ENCODE peak calls at places on chromosomes 13 and 19, in nine cellular contexts. H is left ventricle myocardium inferior, Y is uterus, D is choroid plexus epithelial cell, M is Panc1, T is neural progenitor cell, N is body of pancreas, G is spleen, Q is BJ. P is an unnamed sample.

GRCh38 chr19:14686411-14686810 is 3.4 kb upstream of the ZNF333 start:
- DNase-seq in G (no peak), H (no peak), N (no peak), Y (no peak), T (peak), D (peak), M (no peak), Q (no peak), P (no peak)

GRCh38 chr19:4814625-4815425 is 16.7 kb downstream of the TICAM1 start:
- DNase-seq in M (no peak), D (no peak), Q (no peak), H (no peak), T (no peak), N (no peak), Y (no peak), G (no peak), P (no peak)

GRCh38 chr19:15286688-15287355 is 45.5 kb downstream of the BRD4 start:
- DNase-seq in T (no peak), M (no peak), G (no peak), Y (no peak), H (no peak), D (no peak), N (no peak), Q (no peak), P (no peak)

GRCh38 chr13:99467764-99468163 is 33.5 kb upstream of the TM9SF2 start:
- DNase-seq in G (no peak), N (no peak), Q (peak), T (no peak), H (no peak), D (peak), M (no peak), Y (no peak), P (no peak)

GRCh38 chr13:78981913-78982312 is 323.0 kb upstream of the OBI1 start:
- DNase-seq in N (no peak), T (no peak), M (no peak), D (no peak), G (no peak), H (no peak), Q (no peak), Y (no peak), P (no peak)

GRCh38 chr19:17209126-17210036 is 5.8 kb upstream of the USE1 start:
- DNase-seq in Q (no peak), M (no peak), Y (no peak), D (peak), T (peak), N (no peak), G (peak), H (no peak), P (no peak)

GRCh38 chr13:29934531-29935308 is 84.3 kb upstream of the UBL3 start:
- DNase-seq in H (no peak), D (no peak), N (no peak), T (no peak), Q (no peak), M (no peak), G (no peak), Y (no peak), P (no peak)

GRCh38 chr19:13877303-13877702 is 369 bp downstream of the NANOS3 start:
- DNase-seq in T (no peak), H (no peak), G (no peak), Q (no peak), N (no peak), Y (no peak), D (no peak), M (no peak), P (no peak)

GRCh38 chr19:10634881-10635463 is 9.6 kb downstream of the SLC44A2 start:
- DNase-seq in N (no peak), Q (no peak), H (no peak), D (no peak), Y (no peak), M (no peak), T (no peak), G (no peak), P (no peak)

GRCh38 chr13:53068841-53069520 is 40.4 kb downstream of the OLFM4 start:
- DNase-seq in G (no peak), H (no peak), Y (no peak), T (peak), N (no peak), D (no peak), M (no peak), Q (no peak), P (no peak)

GRCh38 chr19:43820098-43820860 is 6.8 kb upstream of the ZNF283 start:
- DNase-seq in H (peak), M (no peak), T (no peak), N (peak), D (peak), G (no peak), Q (no peak), Y (peak), P (no peak)

GRCh38 chr19:21474671-21475181 is 30.7 kb upstream of the ZNF429 start:
- DNase-seq in H (peak), Y (peak), T (peak), G (peak), M (peak), Q (no peak), D (peak), N (peak), P (peak)

GRCh38 chr19:48669903-48670668 is 2.7 kb downstream of the NTN5 start:
- DNase-seq in M (no peak), D (no peak), G (no peak), N (no peak), Q (no peak), Y (no peak), T (no peak), H (no peak), P (no peak)

GRCh38 chr19:10295847-10296591 is 6.3 kb downstream of the ICAM5 start:
- DNase-seq in N (no peak), Y (no peak), T (peak), H (no peak), G (no peak), D (no peak), M (no peak), Q (no peak), P (no peak)

GRCh38 chr13:23615677-23616076 is 45.5 kb downstream of the TNFRSF19 start:
- DNase-seq in D (no peak), G (no peak), N (no peak), Q (no peak), H (no peak), T (peak), M (no peak), Y (no peak), P (no peak)

GRCh38 chr19:49465371-49465770 is 8.6 kb upstream of the FLT3LG start:
- DNase-seq in D (no peak), N (no peak), G (no peak), Q (no peak), M (no peak), H (no peak), T (no peak), Y (no peak), P (no peak)

GRCh38 chr13:79735228-79735627 is 254.3 kb downstream of the NDFIP2 start:
- DNase-seq in D (no peak), T (no peak), M (no peak), N (no peak), Q (no peak), Y (no peak), G (no peak), H (no peak), P (peak)

GRCh38 chr19:12796146-12797071 is 5.1 kb downstream of the JUNB start:
- DNase-seq in G (peak), H (peak), Y (peak), N (peak), D (peak), M (no peak), T (peak), Q (no peak), P (peak)

GRCh38 chr19:42113641-42114348 is 18.5 kb downstream of the POU2F2 start:
- DNase-seq in T (no peak), D (peak), M (peak), Y (no peak), N (no peak), G (peak), Q (peak), H (no peak), P (peak)

GRCh38 chr13:39417131-39417530 is 185.9 kb downstream of the LHFPL6 start:
- DNase-seq in Q (no peak), D (no peak), H (no peak), M (no peak), N (no peak), G (no peak), Y (no peak), T (peak), P (no peak)

GRCh38 chr19:12647490-12648071 is 19.0 kb downstream of the MAN2B1 start:
- DNase-seq in G (peak), H (no peak), Q (no peak), D (peak), Y (peak), N (peak), M (no peak), T (peak), P (no peak)

GRCh38 chr13:100203696-100204367 is 114.9 kb downstream of the PCCA start:
- DNase-seq in D (peak), G (no peak), N (no peak), Y (no peak), Q (no peak), T (no peak), H (no peak), M (no peak), P (no peak)

GRCh38 chr19:20397292-20397691 is 168.3 kb downstream of the ZNF737 start:
- DNase-seq in Q (no peak), G (no peak), T (no peak), N (no peak), D (no peak), H (no peak), M (no peak), Y (no peak), P (no peak)

GRCh38 chr19:51295382-51296126 is 15.9 kb upstream of the IGLON5 start:
- DNase-seq in M (no peak), G (no peak), H (no peak), T (peak), N (no peak), Y (no peak), D (no peak), Q (no peak), P (no peak)

GRCh38 chr13:79451500-79451962 is 29.4 kb upstream of the NDFIP2 start:
- DNase-seq in Y (no peak), D (peak), Q (peak), M (no peak), H (no peak), T (no peak), G (peak), N (peak), P (peak)

GRCh38 chr19:4557186-4557970 is 2.1 kb downstream of the SEMA6B start:
- DNase-seq in D (no peak), H (no peak), N (no peak), T (no peak), Y (no peak), M (no peak), Q (no peak), G (peak), P (no peak)

GRCh38 chr19:41226053-41226873 is 7.2 kb downstream of the AXL start:
- DNase-seq in T (peak), D (peak), H (peak), G (no peak), N (peak), Y (peak), Q (peak), M (no peak), P (peak)

GRCh38 chr13:76647550-76647949 is 238.7 kb downstream of the KCTD12 start:
- DNase-seq in N (no peak), M (no peak), G (no peak), T (no peak), H (no peak), Q (peak), Y (no peak), D (no peak), P (no peak)

GRCh38 chr19:2582984-2583956 is 107.3 kb downstream of the GADD45B start:
- DNase-seq in H (no peak), Y (no peak), G (peak), M (no peak), Q (no peak), T (no peak), N (no peak), D (peak), P (no peak)

GRCh38 chr19:54208784-54209057 is 8.1 kb downstream of the RPS9 start:
- DNase-seq in D (no peak), N (peak), H (no peak), T (no peak), Y (no peak), M (no peak), G (no peak), Q (no peak), P (no peak)

GRCh38 chr19:29121684-29122083 is 91.3 kb downstream of the UQCRFS1 start:
- DNase-seq in Q (no peak), M (no peak), N (peak), Y (no peak), G (no peak), H (no peak), T (peak), D (no peak), P (no peak)

GRCh38 chr19:45817725-45818301 is 2.7 kb upstream of the RSPH6A start:
- DNase-seq in G (peak), H (no peak), M (no peak), Q (no peak), N (no peak), Y (no peak), T (peak), D (no peak), P (no peak)

GRCh38 chr19:45361608-45362007 is 8.8 kb downstream of the ERCC2 start:
- DNase-seq in M (no peak), N (no peak), G (no peak), Y (no peak), H (no peak), T (no peak), Q (no peak), D (no peak), P (no peak)

GRCh38 chr19:13023666-13024065 is 28.4 kb downstream of the NFIX start:
- DNase-seq in Y (no peak), N (no peak), Q (no peak), G (no peak), D (no peak), T (no peak), M (no peak), H (no peak), P (no peak)

GRCh38 chr19:47230122-47230920 is 678 bp downstream of the BBC3 start:
- DNase-seq in H (peak), N (peak), M (no peak), T (peak), G (peak), Q (no peak), Y (peak), D (peak), P (no peak)

GRCh38 chr13:111920306-111920931 is 146.5 kb upstream of the SOX1 start:
- DNase-seq in N (no peak), G (no peak), T (no peak), M (no peak), H (no peak), Q (no peak), Y (no peak), D (no peak), P (no peak)

GRCh38 chr19:791605-792360 is 5.5 kb upstream of the PTBP1 start:
- DNase-seq in G (peak), N (no peak), D (no peak), Y (no peak), T (no peak), H (no peak), Q (no peak), M (no peak), P (no peak)
- H3K4me3 ChIP-seq in G (no peak), N (no peak), D (no peak), Y (no peak), T (no peak), H (no peak), Q (no peak), M (no peak), P (no peak)

GRCh38 chr19:33407716-33408115 is 34.2 kb downstream of the CEBPG start:
- DNase-seq in D (no peak), N (no peak), G (peak), Q (no peak), M (no peak), T (no peak), Y (no peak), H (peak), P (no peak)

GRCh38 chr19:33405491-33406461 is 32.3 kb downstream of the CEBPG start:
- DNase-seq in Y (peak), M (no peak), D (no peak), G (peak), H (peak), Q (no peak), T (no peak), N (no peak), P (no peak)

GRCh38 chr19:33406521-33407139 is 33.1 kb downstream of the CEBPG start:
- DNase-seq in N (peak), D (peak), G (peak), Q (no peak), T (peak), Y (peak), M (peak), H (peak), P (peak)

GRCh38 chr19:33408116-33408515 is 34.6 kb downstream of the CEBPG start:
- DNase-seq in N (no peak), M (no peak), D (no peak), G (peak), Y (no peak), Q (no peak), H (peak), T (no peak), P (no peak)

DNA sequence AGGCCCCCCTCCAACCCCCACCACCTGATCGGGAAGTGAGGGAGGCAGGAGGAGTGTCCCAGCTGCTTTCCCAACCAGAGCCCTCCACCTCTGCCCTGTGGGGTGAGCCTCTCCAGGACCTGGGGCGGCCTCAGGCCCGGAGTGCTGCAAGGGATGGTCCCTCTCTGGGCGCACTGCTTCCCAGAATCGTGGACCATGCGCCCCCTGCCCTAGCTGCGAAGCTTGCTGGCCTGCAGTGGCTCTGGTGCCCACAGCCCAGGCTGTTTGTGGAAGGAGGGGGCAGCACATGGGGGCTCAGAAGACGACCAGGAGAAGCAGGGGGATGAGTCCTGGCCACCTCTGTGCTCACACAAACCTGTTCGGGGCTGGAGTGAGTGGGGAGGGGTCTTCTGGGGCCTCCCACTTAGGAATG is 33.6 kb downstream of the CEBPG start:
- DNase-seq in Y (no peak), M (no peak), Q (no peak), N (no peak), H (no peak), T (no peak), D (no peak), G (no peak), P (no peak)
- TF ChIP-seq CTCF in Y (no peak), M (peak), Q (no peak), N (peak), H (no peak), T (peak), D (no peak), G (peak), P (no peak)

DNA sequence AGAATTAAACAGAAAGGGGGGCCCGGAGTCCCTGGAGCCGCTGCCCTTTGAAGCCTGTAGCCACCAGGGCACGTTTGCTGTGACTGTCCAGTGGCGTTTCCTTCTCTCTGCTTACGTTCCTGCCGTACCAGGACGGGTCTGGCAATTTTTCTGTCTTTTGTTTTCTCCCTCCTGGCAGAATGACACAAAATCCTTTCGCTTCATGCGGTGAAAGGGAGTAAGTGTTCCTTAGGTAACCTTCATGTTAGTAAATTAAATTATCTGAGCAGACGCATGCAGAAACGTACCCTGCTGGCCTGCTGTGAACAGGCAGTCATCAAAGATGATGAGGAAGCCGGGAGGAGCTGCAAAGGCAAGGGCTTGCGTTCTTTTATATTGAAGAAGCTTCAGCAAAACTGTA is 299.3 kb upstream of the ARGLU1 start:
- DNase-seq in T (peak), Y (no peak), D (peak), Q (no peak), N (peak), M (no peak), H (no peak), G (no peak), P (no peak)
- H3K4me3 ChIP-seq in T (no peak), Y (no peak), D (peak), Q (no peak), N (no peak), M (no peak), H (peak), G (no peak), P (peak)

GRCh38 chr13:43354147-43354945 is 331.0 kb downstream of the DNAJC15 start:
- DNase-seq in T (no peak), M (no peak), D (no peak), G (no peak), Q (no peak), Y (no peak), N (no peak), H (no peak), P (no peak)
- TF ChIP-seq CTCF in T (no peak), M (no peak), D (no peak), G (no peak), Q (no peak), Y (no peak), N (no peak), H (no peak), P (no peak)

DNA sequence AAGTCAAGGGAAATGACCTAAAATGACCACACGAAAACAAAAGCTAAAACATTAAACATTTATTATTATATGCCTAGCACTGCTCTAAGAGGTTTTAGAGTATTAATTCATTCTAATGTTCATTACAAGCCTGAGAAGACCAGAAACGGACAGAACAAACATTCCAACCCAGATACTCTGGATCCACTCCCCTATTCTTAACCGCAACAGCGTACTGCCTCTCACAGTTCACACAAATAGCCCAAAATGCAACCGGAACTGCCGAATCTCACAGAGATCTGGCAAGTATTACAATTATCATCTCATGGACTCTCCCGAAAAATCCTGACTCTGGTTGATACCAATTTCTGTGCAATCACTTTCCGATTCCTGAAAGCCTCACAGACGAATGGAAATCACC is 1.4 kb downstream of the ZNF780B start:
- DNase-seq in G (no peak), T (no peak), Y (no peak), H (no peak), N (no peak), M (no peak), D (no peak), Q (no peak), P (no peak)
- H3K4me3 ChIP-seq in G (peak), T (peak), Y (no peak), H (peak), N (no peak), M (peak), D (peak), Q (no peak), P (no peak)

GRCh38 chr13:45817833-45818232 is 33.7 kb downstream of the SIAH3 start:
- DNase-seq in T (no peak), Y (no peak), N (no peak), M (no peak), G (no peak), H (no peak), D (peak), Q (no peak), P (no peak)
- TF ChIP-seq CTCF in T (peak), Y (no peak), N (no peak), M (peak), G (no peak), H (no peak), D (peak), Q (no peak), P (peak)

DNA sequence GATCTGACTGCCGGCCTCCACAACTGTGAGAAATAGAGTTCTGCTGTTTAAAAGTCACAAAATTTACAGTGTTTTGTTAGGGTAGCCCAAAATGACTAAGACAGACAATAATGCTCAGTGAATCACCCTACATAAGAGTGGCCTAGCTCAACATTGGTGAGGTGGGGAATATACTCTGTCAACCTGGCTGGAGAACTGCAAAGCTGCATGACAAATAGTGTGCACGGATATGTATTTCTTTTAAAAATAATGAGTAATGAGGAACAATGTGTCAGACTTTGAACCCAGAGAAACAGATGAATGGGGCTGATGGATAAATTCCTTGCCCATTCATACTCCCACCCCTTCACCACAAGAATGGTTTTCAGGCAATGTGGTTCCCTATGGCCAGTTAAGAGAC is 372.4 kb downstream of the SUCLA2 start:
- DNase-seq in Q (peak), Y (no peak), H (no peak), M (no peak), N (no peak), G (no peak), T (no peak), D (no peak), P (no peak)
- H3K4me3 ChIP-seq in Q (no peak), Y (no peak), H (no peak), M (no peak), N (no peak), G (no peak), T (no peak), D (no peak), P (no peak)

GRCh38 chr19:39540333-39540673 is 342 bp upstream of the EID2 start:
- DNase-seq in N (no peak), H (no peak), G (no peak), T (no peak), Y (no peak), Q (no peak), M (no peak), D (no peak), P (no peak)
- TF ChIP-seq CTCF in N (no peak), H (no peak), G (peak), T (no peak), Y (no peak), Q (no peak), M (no peak), D (no peak), P (no peak)